ENCODE peak calls at places on chromosomes 11 and 22, in nine cellular contexts. J is activated naive CD4-positive, alpha-beta T cell treated with anti-CD3 and anti-CD28 coated beads, Interleukin-2, amount 50 U/mL, for 16 hours; M is cardiac fibroblast; F is AG09319; T is astrocyte of the hippocampus; P is EL; W is stimulated activated CD4-positive, alpha-beta T cell treated with anti-CD3 and anti-CD28 coated beads, TNF-alpha, amount 100 ng/mL, for 1 hour; V is stimulated activated CD8-positive, alpha-beta memory T cell treated with anti-CD3 and anti-CD28 coated beads, Interleukin-2, amount 100 ng/mL, for 48 hours; E is T-cell. X is an unnamed sample.
A peak's percentile ranks its signal among the peaks of the same experiment; 100 is the strongest.

GRCh38 chr22:36660510-36660840 is 43.1 kb downstream of the CACNG2 start:
- DNase-seq in V (no peak), M (no peak), T (peak; percentile 2), P (no peak), E (no peak), W (no peak), F (no peak), J (no peak), X (no peak)

GRCh38 chr11:33734441-33735165 is 1.6 kb downstream of the CD59 start:
- DNase-seq in W (no peak), J (no peak), V (no peak), M (peak; percentile 66), E (no peak), P (peak; percentile 29), T (peak; percentile 79), F (no peak), X (no peak)

GRCh38 chr11:112719736-112720525 is 241.3 kb upstream of the NCAM1 start:
- DNase-seq in P (no peak), F (no peak), E (no peak), M (no peak), W (no peak), J (no peak), V (no peak), T (no peak), X (no peak)

GRCh38 chr11:130122141-130122575 is 37.4 kb upstream of the ST14 start:
- DNase-seq in E (no peak), J (peak; percentile 43), V (peak; percentile 14), F (no peak), T (no peak), M (no peak), W (no peak), P (peak; percentile 19), X (no peak)

GRCh38 chr22:29265929-29266328 is 1.9 kb downstream of the RHBDD3 start:
- DNase-seq in J (no peak), T (no peak), W (no peak), E (no peak), M (peak; percentile 33), F (no peak), P (no peak), V (no peak), X (no peak)

GRCh38 chr11:15258433-15259350 is 144.0 kb downstream of the INSC start:
- DNase-seq in M (peak; percentile 33), T (peak; percentile 45), E (no peak), P (peak; percentile 26), W (no peak), F (no peak), J (no peak), V (no peak), X (peak; percentile 2)

GRCh38 chr11:120773501-120774031 is 250.3 kb upstream of the TBCEL start:
- DNase-seq in V (no peak), P (no peak), T (no peak), J (no peak), W (no peak), E (no peak), M (peak; percentile 45), F (no peak), X (peak; percentile 68)

GRCh38 chr11:47569646-47570045 is 4.2 kb downstream of the PTPMT1 start:
- DNase-seq in P (no peak), M (no peak), W (no peak), J (no peak), E (no peak), T (no peak), V (no peak), F (no peak), X (no peak)

GRCh38 chr22:17097701-17098100 is 12.9 kb downstream of the IL17RA start:
- DNase-seq in V (no peak), J (no peak), T (no peak), E (no peak), W (no peak), P (no peak), M (no peak), F (no peak), X (no peak)

GRCh38 chr11:94002226-94002625 is 18.9 kb upstream of the HEPHL1 start:
- DNase-seq in P (no peak), M (no peak), W (no peak), J (no peak), V (no peak), F (no peak), E (no peak), T (no peak), X (no peak)

GRCh38 chr11:80587906-80588305 is 1147.1 kb upstream of the TENM4 start:
- DNase-seq in P (no peak), J (no peak), W (no peak), M (no peak), E (no peak), T (no peak), V (no peak), F (no peak), X (no peak)

GRCh38 chr22:37019309-37020191 is at the start of the genes MPST and TST:
- DNase-seq in M (peak; percentile 77), F (no peak), E (peak; percentile 11), T (peak; percentile 90), V (peak; percentile 28), P (peak; percentile 68), J (peak; percentile 40), W (peak; percentile 13), X (peak; percentile 71)